ENCODE peak calls at places on chromosomes 16 and 17, in four cellular contexts. U, Q, W and B are unnamed samples.

GRCh38 chr17:77184474-77184873 is 43.7 kb downstream of the SEC14L1 start:
- DNase-seq in W (no peak), Q (no peak), U (no peak), B (no peak)

GRCh38 chr16:81189100-81189664 is 49.3 kb upstream of the BCO1 start:
- DNase-seq in W (no peak), Q (no peak), U (no peak), B (no peak)

GRCh38 chr17:65218261-65218660 is 81.1 kb downstream of the RGS9 start:
- DNase-seq in W (no peak), U (no peak), Q (no peak), B (no peak)

GRCh38 chr16:87380875-87381274 is 2.7 kb downstream of the FBXO31 start:
- DNase-seq in Q (no peak), W (peak), U (peak), B (no peak)

GRCh38 chr16:23155445-23156049 is 6.3 kb upstream of the USP31 start:
- DNase-seq in Q (no peak), W (no peak), U (no peak), B (no peak)

GRCh38 chr16:11329891-11330290 is 15.4 kb upstream of the RMI2 start:
- DNase-seq in U (no peak), W (no peak), Q (no peak), B (no peak)

GRCh38 chr16:17266606-17267313 is 204.0 kb downstream of the XYLT1 start:
- DNase-seq in U (no peak), W (no peak), Q (no peak), B (no peak)

GRCh38 chr17:75063626-75064025 is 16.6 kb downstream of the KCTD2 start:
- DNase-seq in U (no peak), Q (no peak), W (no peak), B (no peak)

GRCh38 chr17:34408439-34408838 is 45.4 kb upstream of the CCL1 start:
- DNase-seq in Q (no peak), W (no peak), U (no peak), B (no peak)

GRCh38 chr16:27468941-27469531 is 67.1 kb downstream of the IL21R start:
- DNase-seq in Q (no peak), U (no peak), W (no peak), B (no peak)

GRCh38 chr17:61149862-61150362 is 249.7 kb upstream of the TBX2 start:
- DNase-seq in U (peak), Q (no peak), W (no peak), B (no peak)

GRCh38 chr16:79628501-79628975 is 28.0 kb upstream of the MAF start:
- DNase-seq in W (peak), Q (no peak), U (no peak), B (no peak)

GRCh38 chr17:73532441-73532901 is 111.8 kb downstream of the SDK2 start:
- DNase-seq in Q (no peak), U (no peak), W (no peak), B (no peak)

GRCh38 chr16:70432800-70433455 is 6.0 kb downstream of the ST3GAL2 start:
- DNase-seq in Q (peak), W (no peak), U (no peak), B (no peak)

GRCh38 chr16:4682616-4683254 is 10.6 kb upstream of the NUDT16L1 start:
- DNase-seq in Q (peak), U (peak), W (no peak), B (peak)

GRCh38 chr16:86951831-86952598 is 365.2 kb downstream of the C16orf95 start:
- DNase-seq in U (no peak), W (no peak), Q (no peak), B (no peak)

GRCh38 chr17:75087558-75088453 is at the start of gene SLC16A5:
- DNase-seq in Q (peak), W (no peak), U (peak), B (peak)

GRCh38 chr17:46995841-46996571 is 17.0 kb upstream of the RPRML start:
- DNase-seq in W (no peak), Q (no peak), U (no peak), B (no peak)

GRCh38 chr17:38705803-38706624 is 941 bp downstream of the MLLT6 start:
- DNase-seq in U (peak), Q (peak), W (no peak), B (peak)

GRCh38 chr17:61400058-61400785 is 579 bp downstream of the TBX2 start:
- DNase-seq in U (no peak), Q (no peak), W (no peak), B (peak)

GRCh38 chr16:55018881-55019280 is 88.2 kb downstream of the IRX5 start:
- DNase-seq in Q (no peak), U (no peak), W (no peak), B (no peak)

GRCh38 chr16:3769942-3770341 is 52.6 kb upstream of the TRAP1 start:
- DNase-seq in U (no peak), Q (no peak), W (no peak), B (no peak)

GRCh38 chr17:82343560-82343959 is 10.0 kb upstream of the SECTM1 start:
- DNase-seq in U (no peak), Q (no peak), W (no peak), B (no peak)

GRCh38 chr16:11045846-11046245 is 101.5 kb downstream of the CLEC16A start:
- DNase-seq in U (no peak), W (no peak), Q (no peak), B (no peak)

GRCh38 chr17:32520737-32521399 is 34.1 kb downstream of the CDK5R1 start:
- DNase-seq in U (no peak), Q (no peak), W (no peak), B (no peak)

GRCh38 chr17:66543526-66543925 is 241.1 kb downstream of the PRKCA start:
- DNase-seq in U (no peak), Q (no peak), W (no peak), B (no peak)

GRCh38 chr16:3654249-3654991 is at the start of gene DNASE1:
- DNase-seq in Q (peak), U (peak), W (peak), B (peak)

GRCh38 chr17:71870546-71870862 is 250.3 kb upstream of the SOX9 start:
- DNase-seq in W (no peak), U (no peak), Q (no peak), B (no peak)

GRCh38 chr16:678209-678857 is 1.9 kb upstream of the STUB1 start:
- DNase-seq in U (no peak), W (no peak), Q (no peak), B (no peak)

GRCh38 chr17:63365366-63366237 is 80.5 kb downstream of the CYB561 start:
- DNase-seq in Q (no peak), U (no peak), W (no peak), B (no peak)

GRCh38 chr16:66741131-66741900 is 10.1 kb downstream of the DYNC1LI2 start:
- DNase-seq in U (peak), W (no peak), Q (peak), B (no peak)

GRCh38 chr16:75415169-75415908 is 18.0 kb downstream of the CFDP1 start:
- DNase-seq in U (no peak), W (no peak), Q (no peak), B (no peak)

GRCh38 chr17:2975469-2975958 is 87.9 kb downstream of the OR1D5 start:
- DNase-seq in U (peak), Q (no peak), W (no peak), B (no peak)

GRCh38 chr17:2174471-2175293 is 119.8 kb downstream of the HIC1 start:
- DNase-seq in Q (no peak), W (no peak), U (peak), B (no peak)

GRCh38 chr16:56350491-56351405 is 74.6 kb downstream of the AMFR start:
- DNase-seq in U (no peak), W (no peak), Q (no peak), B (no peak)

GRCh38 chr16:27894441-27894840 is 169.1 kb downstream of the GSG1L start:
- DNase-seq in U (no peak), W (no peak), Q (no peak), B (no peak)

GRCh38 chr17:3683054-3683511 is 12.9 kb downstream of the P2RX5 start:
- DNase-seq in U (peak), Q (peak), W (peak), B (peak)

GRCh38 chr16:8853611-8854010 is 15.2 kb downstream of the CARHSP1 start:
- DNase-seq in U (no peak), Q (no peak), W (no peak), B (no peak)

GRCh38 chr16:8855051-8855786 is 13.6 kb downstream of the CARHSP1 start:
- DNase-seq in U (no peak), W (no peak), Q (peak), B (no peak)

GRCh38 chr16:8853150-8853549 is 15.7 kb downstream of the CARHSP1 start:
- DNase-seq in Q (no peak), W (no peak), U (no peak), B (no peak)

GRCh38 chr16:8855972-8856371 is 12.8 kb downstream of the CARHSP1 start:
- DNase-seq in U (no peak), W (no peak), Q (no peak), B (no peak)

GRCh38 chr16:8854298-8854948 is 14.4 kb downstream of the CARHSP1 start:
- DNase-seq in W (no peak), Q (no peak), U (no peak), B (no peak)
- H3K9ac ChIP-seq in W (no peak), Q (no peak), U (no peak), B (no peak)

GRCh38 chr17:58052951-58053715 is 30.1 kb upstream of the DYNLL2 start:
- DNase-seq in U (no peak), W (no peak), Q (no peak), B (no peak)

GRCh38 chr17:58043221-58044181 is 36.5 kb upstream of the SRSF1 start:
- DNase-seq in Q (no peak), U (no peak), W (no peak), B (no peak)

GRCh38 chr17:58046230-58047094 is 36.8 kb upstream of the DYNLL2 start:
- DNase-seq in W (no peak), U (no peak), Q (no peak), B (peak)

GRCh38 chr17:58049533-58049932 is 33.7 kb upstream of the DYNLL2 start:
- DNase-seq in Q (no peak), U (no peak), W (no peak), B (no peak)

DNA sequence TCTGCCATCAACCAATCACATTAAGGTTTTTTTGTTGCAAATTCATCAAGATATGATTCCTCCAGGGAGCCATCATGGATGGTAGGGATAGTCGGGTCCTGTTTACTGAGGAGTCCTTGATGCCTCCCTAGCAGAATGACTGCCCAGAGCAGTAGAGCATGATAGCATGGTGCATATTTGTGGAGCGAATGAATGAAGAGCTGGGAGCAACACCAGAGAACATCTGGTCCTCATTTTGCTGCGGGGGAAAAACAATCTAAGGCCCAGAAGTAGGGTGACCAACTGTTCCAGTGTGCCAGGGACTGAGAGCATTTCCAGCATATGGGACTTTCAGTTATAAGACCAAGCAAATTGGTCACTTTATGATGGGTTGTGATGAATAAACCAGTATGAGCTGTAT is 35.5 kb upstream of the DYNLL2 start:
- DNase-seq in U (no peak), Q (no peak), W (no peak), B (no peak)
- TF ChIP-seq CBX5 in U (no peak), Q (no peak), W (no peak), B (no peak)

GRCh38 chr17:45221081-45221996 is at the start of gene FMNL1:
- DNase-seq in Q (peak), W (no peak), U (no peak), B (no peak)

GRCh38 chr17:45220079-45220478 is 1.6 kb upstream of the FMNL1 start:
- DNase-seq in U (no peak), Q (no peak), W (no peak), B (no peak)

GRCh38 chr17:45222994-45223540 is 1.4 kb downstream of the FMNL1 start:
- DNase-seq in W (no peak), Q (no peak), U (no peak), B (no peak)

GRCh38 chr17:45222273-45222993 is 748 bp downstream of the FMNL1 start:
- DNase-seq in U (no peak), W (no peak), Q (peak), B (no peak)

GRCh38 chr17:45221997-45222272 is 250 bp downstream of the FMNL1 start:
- DNase-seq in U (no peak), Q (no peak), W (no peak), B (no peak)
- H3K9ac ChIP-seq in U (no peak), Q (peak), W (peak), B (no peak)

GRCh38 chr16:30533146-30533522 is 1.5 kb downstream of the ZNF747 start:
- DNase-seq in Q (no peak), U (no peak), W (no peak), B (no peak)

GRCh38 chr16:30532285-30533145 is 2.1 kb downstream of the ZNF747 start:
- DNase-seq in Q (no peak), U (no peak), W (no peak), B (no peak)

GRCh38 chr16:30535106-30535776 is 583 bp upstream of the ZNF747 start:
- DNase-seq in W (no peak), U (no peak), Q (no peak), B (peak)

GRCh38 chr16:30534368-30535105 is at the start of gene ZNF747:
- DNase-seq in U (peak), W (peak), Q (peak), B (peak)

DNA sequence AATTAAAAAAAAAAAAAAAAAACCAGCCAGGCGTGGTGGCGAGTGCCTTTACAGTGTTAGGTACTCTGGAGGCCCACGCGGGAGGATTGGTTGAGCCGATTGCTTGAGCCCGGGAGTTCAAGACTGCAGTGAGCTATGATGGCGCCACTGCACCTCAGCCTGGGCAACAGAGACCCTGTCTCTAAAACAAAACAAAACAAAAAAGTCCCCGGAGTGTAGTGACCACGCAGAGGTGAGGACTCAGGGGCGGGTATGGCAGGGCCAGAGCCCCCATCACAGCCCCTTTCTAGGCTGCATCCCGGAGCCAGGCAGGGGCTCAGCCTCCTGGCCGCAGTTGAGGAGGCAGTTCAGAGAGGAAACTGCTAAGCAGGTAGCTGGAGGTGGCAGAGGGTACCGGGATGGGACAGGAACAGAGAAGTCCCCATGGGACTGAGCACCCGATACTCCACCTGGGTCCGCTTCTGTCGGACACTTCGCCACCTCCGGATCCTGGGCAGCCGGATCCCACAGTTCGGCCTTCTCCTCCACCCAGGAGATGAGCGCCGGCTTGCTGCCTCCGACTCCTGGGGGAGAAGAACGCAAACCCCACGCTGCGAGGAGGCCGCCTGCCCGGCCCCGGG is 800 bp downstream of the ZNF747 start:
- DNase-seq in Q (peak), W (no peak), U (no peak), B (no peak)
- TF ChIP-seq CBX5 in Q (no peak), W (no peak), U (no peak), B (no peak)